ENCODE peak calls at places on chromosomes 1 and 21, in seven cellular contexts. K is neuronal stem cell, W is mesendoderm, N is IMR-90, S is H1, T is mesenchymal stem cell, H is trophoblast cell. U is an unnamed sample.

GRCh38 chr1:48943393-48943792 is 166.7 kb upstream of the BEND5 start:
- DNase-seq in W (no peak), S (no peak), T (no peak), N (no peak), H (no peak), K (no peak), U (no peak)

GRCh38 chr1:234611799-234612351 is 1.9 kb upstream of the IRF2BP2 start:
- DNase-seq in H (peak; percentile 66), K (no peak), T (no peak), S (no peak), W (no peak), N (no peak), U (peak; percentile 42)

GRCh38 chr1:188825471-188825870 is 1652.2 kb downstream of the BRINP3 start:
- DNase-seq in H (no peak), S (no peak), T (no peak), K (no peak), W (no peak), N (peak; percentile 12), U (no peak)

GRCh38 chr1:29454616-29455380 is 218.5 kb downstream of the PTPRU start:
- DNase-seq in N (no peak), W (no peak), K (no peak), S (no peak), H (no peak), T (no peak), U (no peak)

GRCh38 chr1:64484651-64485050 is 14.7 kb downstream of the CACHD1 start:
- DNase-seq in S (no peak), W (no peak), H (no peak), T (peak; percentile 22), N (no peak), K (no peak), U (no peak)

GRCh38 chr1:204465469-204466415 is 28.9 kb downstream of the PIK3C2B start:
- DNase-seq in H (peak; percentile 27), W (peak; percentile 30), S (no peak), N (no peak), T (no peak), K (no peak), U (no peak)

GRCh38 chr1:116433283-116434257 is 60.5 kb downstream of the ATP1A1 start:
- DNase-seq in K (no peak), N (peak; percentile 59), S (no peak), T (no peak), H (peak; percentile 27), W (no peak), U (no peak)

GRCh38 chr1:235953801-235954200 is 87.1 kb upstream of the LYST start:
- DNase-seq in S (no peak), N (peak; percentile 92), W (no peak), K (no peak), T (peak; percentile 82), H (no peak), U (no peak)

GRCh38 chr1:36366091-36366661 is 19.5 kb downstream of the STK40 start:
- DNase-seq in K (peak; percentile 57), T (peak; percentile 53), N (peak; percentile 75), W (peak; percentile 65), S (no peak), H (peak; percentile 12), U (peak; percentile 71)

GRCh38 chr1:90973897-90974798 is 47.7 kb downstream of the ZNF644 start:
- DNase-seq in S (peak; percentile 21), K (no peak), W (peak; percentile 27), T (peak; percentile 64), H (no peak), N (peak; percentile 61), U (no peak)

GRCh38 chr1:185917646-185918045 is 183.5 kb downstream of the HMCN1 start:
- DNase-seq in N (peak; percentile 66), K (peak; percentile 21), T (peak; percentile 66), S (no peak), W (peak; percentile 77), H (no peak), U (peak; percentile 56)

GRCh38 chr1:35287807-35288640 is 19.5 kb downstream of the ZMYM4 start:
- DNase-seq in T (peak; percentile 69), S (no peak), W (no peak), H (no peak), N (peak; percentile 63), K (no peak), U (no peak)

GRCh38 chr1:100585774-100586173 is 47.8 kb downstream of the GPR88 start:
- DNase-seq in K (no peak), H (no peak), S (no peak), T (no peak), N (peak; percentile 56), W (no peak), U (no peak)

DNA sequence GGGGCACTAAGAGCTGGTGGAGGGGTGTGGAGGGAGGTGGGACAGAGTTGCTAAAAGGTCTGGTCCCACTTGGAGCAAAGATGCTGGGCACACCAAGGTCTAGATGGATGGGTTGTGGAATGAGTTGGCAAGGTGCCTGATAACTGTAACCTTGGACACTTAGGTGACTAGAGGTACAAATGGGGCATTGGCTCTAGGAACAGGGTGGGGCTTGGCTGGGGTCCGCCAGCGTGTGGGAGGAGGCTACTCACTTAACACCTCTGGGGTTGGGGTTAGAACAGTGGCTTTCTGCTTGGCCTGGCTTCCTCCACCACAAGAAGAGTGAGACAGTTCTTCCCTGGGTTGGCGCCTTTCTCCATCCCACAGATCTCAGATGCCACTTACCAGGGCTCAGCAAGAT is 17.2 kb downstream of the KCNA2 start:
- DNase-seq in W (no peak), T (no peak), K (no peak), S (no peak), N (no peak), H (no peak), U (no peak)
- H2BK120ac ChIP-seq in W (no peak overlapping the region), T (no peak overlapping the region), K (no peak overlapping the region), S (no peak overlapping the region), N (no peak overlapping the region), H (no peak overlapping the region), U (no peak overlapping the region)

GRCh38 chr1:165365344-165365743 is 8.8 kb upstream of the LMX1A start:
- DNase-seq in W (peak; percentile 76), S (no peak), T (no peak), K (no peak), H (no peak), N (no peak), U (no peak)
- H2BK120ac ChIP-seq in W (no peak overlapping the region), S (no peak overlapping the region), T (no peak overlapping the region), K (no peak overlapping the region), H (no peak overlapping the region), N (no peak overlapping the region), U (no peak overlapping the region)

DNA sequence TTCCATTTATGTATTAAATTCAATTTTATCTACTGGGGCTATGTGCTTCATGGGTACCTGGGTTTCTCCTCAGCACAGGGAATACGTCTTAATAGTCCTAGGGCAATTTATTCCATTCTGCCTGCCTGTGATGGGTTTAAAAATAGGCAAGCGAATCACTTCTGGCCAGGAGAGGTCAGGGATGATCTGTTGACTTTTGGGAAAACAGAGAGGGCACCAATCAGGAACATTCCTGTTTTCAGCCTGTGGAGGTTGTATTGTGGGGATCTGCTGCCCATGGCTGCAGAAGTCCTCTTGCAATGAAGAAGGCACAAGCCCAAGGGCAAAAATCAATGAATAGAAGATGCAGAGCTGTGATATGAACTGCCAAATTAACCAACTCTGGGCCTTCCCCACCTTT is 303.1 kb downstream of the CTH start:
- DNase-seq in H (no peak), S (no peak), T (no peak), N (no peak), W (peak; percentile 61), K (no peak), U (peak; percentile 29)
- H2BK120ac ChIP-seq in H (no peak overlapping the region), S (no peak overlapping the region), T (no peak overlapping the region), N (no peak overlapping the region), W (no peak overlapping the region), K (no peak overlapping the region), U (no peak overlapping the region)

GRCh38 chr1:245772325-245772724 is 617.5 kb downstream of the KIF26B start:
- DNase-seq in H (peak; percentile 38), S (no peak), N (no peak), W (no peak), T (no peak), K (no peak), U (no peak)

GRCh38 chr1:245772739-245773138 is 618.0 kb downstream of the KIF26B start:
- DNase-seq in K (no peak), N (no peak), S (no peak), W (no peak), T (no peak), H (no peak), U (no peak)

GRCh38 chr1:245773344-245773743 is 618.6 kb downstream of the KIF26B start:
- DNase-seq in N (no peak), W (no peak), H (no peak), K (no peak), T (no peak), S (no peak), U (no peak)

GRCh38 chr1:245770191-245770590 is 615.4 kb downstream of the KIF26B start:
- DNase-seq in H (no peak), K (no peak), W (no peak), N (peak; percentile 30), S (no peak), T (no peak), U (no peak)

GRCh38 chr1:245771521-245772281 is 616.9 kb downstream of the KIF26B start:
- DNase-seq in N (peak; percentile 91), S (no peak), T (peak; percentile 74), W (no peak), K (no peak), H (peak; percentile 74), U (no peak)
- H2BK120ac ChIP-seq in N (peak overlapping the region; percentile 61), S (no peak overlapping the region), T (no peak overlapping the region), W (no peak overlapping the region), K (no peak overlapping the region), H (no peak overlapping the region), U (no peak overlapping the region)

GRCh38 chr21:44873356-44874239 is at the start of gene PTTG1IP:
- DNase-seq in S (peak; percentile 91), K (peak; percentile 99), N (peak; percentile 94), W (peak; percentile 98), H (peak; percentile 98), T (peak; percentile 95), U (peak; percentile 98)
- H2BK120ac ChIP-seq in S (no peak within 1 kb of the TSS), K (no peak within 1 kb of the TSS), N (peak within 1 kb of the TSS; percentile 24), W (no peak within 1 kb of the TSS), H (peak within 1 kb of the TSS; percentile 91), T (peak within 1 kb of the TSS; percentile 75), U (no peak within 1 kb of the TSS)

GRCh38 chr1:38062361-38063288 is 16.0 kb upstream of the POU3F1 start:
- DNase-seq in S (no peak), K (no peak), H (no peak), T (no peak), W (no peak), N (no peak), U (no peak)

GRCh38 chr1:38061290-38061689 is 14.7 kb upstream of the POU3F1 start:
- DNase-seq in S (no peak), H (no peak), K (no peak), T (no peak), W (no peak), N (no peak), U (no peak)

GRCh38 chr1:38064232-38064903 is 17.8 kb upstream of the POU3F1 start:
- DNase-seq in W (peak; percentile 86), H (no peak), T (peak; percentile 32), N (peak; percentile 88), S (no peak), K (no peak), U (no peak)

GRCh38 chr1:38061883-38062328 is 15.3 kb upstream of the POU3F1 start:
- DNase-seq in S (no peak), K (no peak), W (no peak), N (no peak), H (no peak), T (no peak), U (no peak)

GRCh38 chr1:38063616-38064015 is 17.0 kb upstream of the POU3F1 start:
- DNase-seq in W (peak; percentile 59), N (no peak), H (no peak), T (no peak), S (no peak), K (no peak), U (peak; percentile 59)
- H2BK120ac ChIP-seq in W (no peak overlapping the region), N (no peak overlapping the region), H (no peak overlapping the region), T (no peak overlapping the region), S (no peak overlapping the region), K (no peak overlapping the region), U (no peak overlapping the region)

GRCh38 chr1:39675220-39675619 is 3.3 kb upstream of the NT5C1A start:
- DNase-seq in S (no peak), H (no peak), W (no peak), T (no peak), K (no peak), N (no peak), U (no peak)
- H2BK120ac ChIP-seq in S (no peak overlapping the region), H (no peak overlapping the region), W (no peak overlapping the region), T (no peak overlapping the region), K (no peak overlapping the region), N (no peak overlapping the region), U (no peak overlapping the region)

U was measured in H9.